ENCODE peak calls at places on chromosomes 11 and 22, in ten cellular contexts. One of them, this sample, is unnamed. For H3K4me1, the result is how much of the 10 kb centered on the place peaks cover.

GRCh38 chr11:12441081-12441801 is 63.9 kb downstream of the PARVA start:
- DNase-seq in thoracic aorta: no peak
- DNase-seq in lung: no peak
- DNase-seq in H9: no peak
- DNase-seq in SK-N-SH: no peak
- DNase-seq in CD4-positive, alpha-beta memory T cell: no peak
- DNase-seq in psoas muscle: no peak
- DNase-seq in HCT116: no peak
- DNase-seq in heart left ventricle: no peak
- DNase-seq in PC-9: no peak
- DNase-seq in this sample: no peak

GRCh38 chr22:40396882-40397281 is 26.5 kb downstream of the SGSM3 start:
- DNase-seq in thoracic aorta: no peak
- DNase-seq in lung: peak
- DNase-seq in H9: peak
- DNase-seq in SK-N-SH: peak
- DNase-seq in CD4-positive, alpha-beta memory T cell: no peak
- DNase-seq in psoas muscle: no peak
- DNase-seq in HCT116: no peak
- DNase-seq in heart left ventricle: no peak
- DNase-seq in PC-9: peak
- DNase-seq in this sample: no peak

GRCh38 chr11:72431846-72432245 is 2.5 kb downstream of the CLPB start:
- DNase-seq in thoracic aorta: no peak
- DNase-seq in lung: no peak
- DNase-seq in H9: no peak
- DNase-seq in SK-N-SH: no peak
- DNase-seq in CD4-positive, alpha-beta memory T cell: no peak
- DNase-seq in psoas muscle: no peak
- DNase-seq in HCT116: no peak
- DNase-seq in heart left ventricle: no peak
- DNase-seq in PC-9: no peak
- DNase-seq in this sample: no peak

GRCh38 chr11:83736689-83737088 is 450.5 kb upstream of the CCDC90B start:
- DNase-seq in thoracic aorta: no peak
- DNase-seq in lung: no peak
- DNase-seq in H9: no peak
- DNase-seq in SK-N-SH: no peak
- DNase-seq in CD4-positive, alpha-beta memory T cell: no peak
- DNase-seq in psoas muscle: no peak
- DNase-seq in HCT116: no peak
- DNase-seq in heart left ventricle: no peak
- DNase-seq in PC-9: no peak
- DNase-seq in this sample: no peak

GRCh38 chr22:25057013-25057881 is 104.7 kb downstream of the KIAA1671 start:
- DNase-seq in thoracic aorta: no peak
- DNase-seq in lung: peak
- DNase-seq in H9: peak
- DNase-seq in SK-N-SH: peak
- DNase-seq in CD4-positive, alpha-beta memory T cell: peak
- DNase-seq in psoas muscle: peak
- DNase-seq in HCT116: peak
- DNase-seq in heart left ventricle: peak
- DNase-seq in PC-9: peak
- DNase-seq in this sample: peak

GRCh38 chr22:20433686-20434241 is 3.9 kb downstream of the SCARF2 start:
- DNase-seq in thoracic aorta: no peak
- DNase-seq in lung: no peak
- DNase-seq in H9: no peak
- DNase-seq in SK-N-SH: peak
- DNase-seq in CD4-positive, alpha-beta memory T cell: no peak
- DNase-seq in psoas muscle: peak
- DNase-seq in HCT116: no peak
- DNase-seq in heart left ventricle: peak
- DNase-seq in PC-9: no peak
- DNase-seq in this sample: peak

GRCh38 chr11:92295175-92296137 is 70.8 kb downstream of the FAT3 start:
- DNase-seq in thoracic aorta: no peak
- DNase-seq in lung: no peak
- DNase-seq in H9: no peak
- DNase-seq in SK-N-SH: no peak
- DNase-seq in CD4-positive, alpha-beta memory T cell: no peak
- DNase-seq in psoas muscle: no peak
- DNase-seq in HCT116: no peak
- DNase-seq in heart left ventricle: no peak
- DNase-seq in PC-9: no peak
- DNase-seq in this sample: no peak

GRCh38 chr11:11451501-11452005 is 98.5 kb upstream of the CSNK2A3 start:
- DNase-seq in thoracic aorta: no peak
- DNase-seq in lung: no peak
- DNase-seq in H9: no peak
- DNase-seq in SK-N-SH: no peak
- DNase-seq in CD4-positive, alpha-beta memory T cell: no peak
- DNase-seq in psoas muscle: no peak
- DNase-seq in HCT116: peak
- DNase-seq in heart left ventricle: no peak
- DNase-seq in PC-9: no peak
- DNase-seq in this sample: no peak

GRCh38 chr22:28123989-28124766 is 205.1 kb upstream of the PITPNB start:
- DNase-seq in thoracic aorta: no peak
- DNase-seq in lung: no peak
- DNase-seq in H9: no peak
- DNase-seq in SK-N-SH: no peak
- DNase-seq in CD4-positive, alpha-beta memory T cell: no peak
- DNase-seq in psoas muscle: no peak
- DNase-seq in HCT116: no peak
- DNase-seq in heart left ventricle: no peak
- DNase-seq in PC-9: no peak
- DNase-seq in this sample: no peak

GRCh38 chr11:15216678-15217077 is 102.0 kb downstream of the INSC start:
- DNase-seq in thoracic aorta: no peak
- DNase-seq in lung: no peak
- DNase-seq in H9: no peak
- DNase-seq in SK-N-SH: no peak
- DNase-seq in CD4-positive, alpha-beta memory T cell: no peak
- DNase-seq in psoas muscle: no peak
- DNase-seq in HCT116: peak
- DNase-seq in heart left ventricle: no peak
- DNase-seq in PC-9: no peak
- DNase-seq in this sample: no peak

GRCh38 chr11:80462211-80462610 is 1021.4 kb upstream of the TENM4 start:
- DNase-seq in thoracic aorta: no peak
- DNase-seq in lung: no peak
- DNase-seq in H9: no peak
- DNase-seq in SK-N-SH: no peak
- DNase-seq in CD4-positive, alpha-beta memory T cell: no peak
- DNase-seq in psoas muscle: no peak
- DNase-seq in HCT116: no peak
- DNase-seq in heart left ventricle: no peak
- DNase-seq in PC-9: peak
- DNase-seq in this sample: no peak

GRCh38 chr11:69524291-69524882 is 42.9 kb downstream of the LINC01488 start:
- DNase-seq in thoracic aorta: no peak
- DNase-seq in lung: no peak
- DNase-seq in H9: peak
- DNase-seq in SK-N-SH: no peak
- DNase-seq in CD4-positive, alpha-beta memory T cell: no peak
- DNase-seq in psoas muscle: no peak
- DNase-seq in HCT116: no peak
- DNase-seq in heart left ventricle: no peak
- DNase-seq in PC-9: peak
- DNase-seq in this sample: no peak

GRCh38 chr22:20432244-20432686 is 5.4 kb downstream of the SCARF2 start:
- DNase-seq in thoracic aorta: no peak
- DNase-seq in lung: no peak
- DNase-seq in H9: no peak
- DNase-seq in SK-N-SH: peak
- DNase-seq in CD4-positive, alpha-beta memory T cell: no peak
- DNase-seq in psoas muscle: peak
- DNase-seq in HCT116: no peak
- DNase-seq in heart left ventricle: peak
- DNase-seq in PC-9: no peak
- DNase-seq in this sample: no peak

GRCh38 chr22:37065961-37066360 is 14.4 kb downstream of the KCTD17 start:
- DNase-seq in thoracic aorta: no peak
- DNase-seq in lung: no peak
- DNase-seq in H9: no peak
- DNase-seq in SK-N-SH: no peak
- DNase-seq in CD4-positive, alpha-beta memory T cell: no peak
- DNase-seq in psoas muscle: no peak
- DNase-seq in HCT116: no peak
- DNase-seq in heart left ventricle: no peak
- DNase-seq in PC-9: no peak
- DNase-seq in this sample: no peak

DNA sequence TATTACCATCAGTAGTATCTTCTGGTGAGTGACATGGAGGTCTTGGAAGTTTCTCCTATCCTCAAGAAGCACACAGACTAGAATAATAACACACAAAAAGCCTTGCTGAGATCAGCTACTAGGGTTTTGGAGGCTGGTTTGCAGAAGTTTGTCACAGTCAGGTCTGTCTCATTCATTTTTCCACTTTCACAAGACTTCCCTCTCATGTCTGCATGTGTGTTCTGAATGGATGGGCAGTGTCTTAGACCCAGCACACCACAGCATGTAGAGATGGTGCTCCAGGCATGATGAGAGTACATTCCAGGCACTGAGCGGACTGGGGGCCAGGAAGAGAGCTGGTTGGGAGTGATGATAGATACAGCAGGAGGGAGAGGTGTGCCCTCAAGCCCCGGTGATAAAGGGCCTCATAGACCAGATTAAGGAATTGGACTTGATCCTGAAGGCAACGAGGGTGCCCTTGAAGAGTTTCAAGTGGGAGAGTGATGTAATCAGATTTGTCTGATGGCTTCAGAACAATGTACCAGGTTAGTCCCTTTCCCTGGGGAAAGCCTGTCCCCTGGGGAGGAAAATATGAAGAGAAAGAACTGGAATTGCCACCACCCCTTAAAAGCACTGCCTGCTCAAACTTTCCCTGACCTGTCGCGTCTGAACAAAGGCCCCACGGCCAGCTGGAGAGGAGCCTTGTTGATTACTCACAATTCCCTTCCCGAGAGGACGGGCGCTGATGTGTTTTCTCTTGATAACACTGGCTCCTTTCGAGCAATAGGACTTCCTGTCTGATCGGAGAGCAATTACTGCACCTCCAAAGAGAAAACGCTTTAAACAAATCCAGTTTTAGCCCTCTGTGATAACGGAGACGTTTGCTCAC is 45.1 kb upstream of the LMO2 start:
- DNase-seq in thoracic aorta: peak
- DNase-seq in lung: peak
- DNase-seq in H9: no peak
- DNase-seq in SK-N-SH: no peak
- DNase-seq in CD4-positive, alpha-beta memory T cell: no peak
- DNase-seq in psoas muscle: peak
- DNase-seq in HCT116: no peak
- DNase-seq in heart left ventricle: peak
- DNase-seq in PC-9: peak
- DNase-seq in this sample: peak
- H3K4me1 ChIP-seq in thoracic aorta: under half
- H3K4me1 ChIP-seq in lung: under half
- H3K4me1 ChIP-seq in H9: under half
- H3K4me1 ChIP-seq in SK-N-SH: under half
- H3K4me1 ChIP-seq in CD4-positive, alpha-beta memory T cell: under half
- H3K4me1 ChIP-seq in psoas muscle: under half
- H3K4me1 ChIP-seq in HCT116: under half
- H3K4me1 ChIP-seq in heart left ventricle: under half
- H3K4me1 ChIP-seq in PC-9: under half
- H3K4me1 ChIP-seq in this sample: under half

GRCh38 chr11:131954146-131954545 is 583.7 kb downstream of the NTM start:
- DNase-seq in thoracic aorta: no peak
- DNase-seq in lung: no peak
- DNase-seq in H9: no peak
- DNase-seq in SK-N-SH: no peak
- DNase-seq in CD4-positive, alpha-beta memory T cell: no peak
- DNase-seq in psoas muscle: no peak
- DNase-seq in HCT116: no peak
- DNase-seq in heart left ventricle: no peak
- DNase-seq in PC-9: no peak
- DNase-seq in this sample: no peak

GRCh38 chr11:131945695-131946094 is 575.3 kb downstream of the NTM start:
- DNase-seq in thoracic aorta: no peak
- DNase-seq in lung: no peak
- DNase-seq in H9: no peak
- DNase-seq in SK-N-SH: peak
- DNase-seq in CD4-positive, alpha-beta memory T cell: no peak
- DNase-seq in psoas muscle: no peak
- DNase-seq in HCT116: no peak
- DNase-seq in heart left ventricle: no peak
- DNase-seq in PC-9: no peak
- DNase-seq in this sample: no peak

GRCh38 chr11:131955901-131956300 is 585.5 kb downstream of the NTM start:
- DNase-seq in thoracic aorta: no peak
- DNase-seq in lung: no peak
- DNase-seq in H9: no peak
- DNase-seq in SK-N-SH: no peak
- DNase-seq in CD4-positive, alpha-beta memory T cell: no peak
- DNase-seq in psoas muscle: no peak
- DNase-seq in HCT116: no peak
- DNase-seq in heart left ventricle: no peak
- DNase-seq in PC-9: no peak
- DNase-seq in this sample: no peak

GRCh38 chr11:131951146-131951545 is 580.7 kb downstream of the NTM start:
- DNase-seq in thoracic aorta: no peak
- DNase-seq in lung: no peak
- DNase-seq in H9: no peak
- DNase-seq in SK-N-SH: no peak
- DNase-seq in CD4-positive, alpha-beta memory T cell: no peak
- DNase-seq in psoas muscle: no peak
- DNase-seq in HCT116: no peak
- DNase-seq in heart left ventricle: no peak
- DNase-seq in PC-9: no peak
- DNase-seq in this sample: no peak
- H3K4me1 ChIP-seq in thoracic aorta: under half
- H3K4me1 ChIP-seq in lung: under half
- H3K4me1 ChIP-seq in H9: under half
- H3K4me1 ChIP-seq in SK-N-SH: under half
- H3K4me1 ChIP-seq in CD4-positive, alpha-beta memory T cell: under half
- H3K4me1 ChIP-seq in psoas muscle: under half
- H3K4me1 ChIP-seq in HCT116: under half
- H3K4me1 ChIP-seq in heart left ventricle: under half
- H3K4me1 ChIP-seq in PC-9: under half
- H3K4me1 ChIP-seq in this sample: under half

GRCh38 chr11:17643506-17644405 is 75.6 kb upstream of the MYOD1 start:
- DNase-seq in thoracic aorta: no peak
- DNase-seq in lung: no peak
- DNase-seq in H9: no peak
- DNase-seq in SK-N-SH: peak
- DNase-seq in CD4-positive, alpha-beta memory T cell: no peak
- DNase-seq in psoas muscle: no peak
- DNase-seq in HCT116: no peak
- DNase-seq in heart left ventricle: no peak
- DNase-seq in PC-9: no peak
- DNase-seq in this sample: no peak
- H3K4me1 ChIP-seq in thoracic aorta: under half
- H3K4me1 ChIP-seq in lung: under half
- H3K4me1 ChIP-seq in H9: under half
- H3K4me1 ChIP-seq in SK-N-SH: under half
- H3K4me1 ChIP-seq in CD4-positive, alpha-beta memory T cell: under half
- H3K4me1 ChIP-seq in psoas muscle: under half
- H3K4me1 ChIP-seq in HCT116: under half
- H3K4me1 ChIP-seq in heart left ventricle: under half
- H3K4me1 ChIP-seq in PC-9: under half
- H3K4me1 ChIP-seq in this sample: under half

GRCh38 chr11:2982214-2982613 is 9.9 kb downstream of the NAP1L4 start:
- DNase-seq in thoracic aorta: no peak
- DNase-seq in lung: no peak
- DNase-seq in H9: no peak
- DNase-seq in SK-N-SH: no peak
- DNase-seq in CD4-positive, alpha-beta memory T cell: no peak
- DNase-seq in psoas muscle: no peak
- DNase-seq in HCT116: no peak
- DNase-seq in heart left ventricle: no peak
- DNase-seq in PC-9: no peak
- DNase-seq in this sample: no peak
- H3K4me1 ChIP-seq in thoracic aorta: under half
- H3K4me1 ChIP-seq in lung: under half
- H3K4me1 ChIP-seq in H9: under half
- H3K4me1 ChIP-seq in SK-N-SH: under half
- H3K4me1 ChIP-seq in CD4-positive, alpha-beta memory T cell: half or more
- H3K4me1 ChIP-seq in psoas muscle: under half
- H3K4me1 ChIP-seq in HCT116: under half
- H3K4me1 ChIP-seq in heart left ventricle: under half
- H3K4me1 ChIP-seq in PC-9: under half
- H3K4me1 ChIP-seq in this sample: under half

This sample was measured in ovary.